ENCODE peak calls at places on chromosomes 13 and 19, in eight cellular contexts. P is putamen; F is mesenteric fat pad; V is epithelial cell of prostate; B is NCI-H1436; C is suprapubic skin; O is germinal center; N is activated CD4-positive, alpha-beta T cell treated with anti-CD3 and anti-CD28 coated beads, Interleukin-2, amount 50 U/mL, for 24 hours. Y is an unnamed sample.

GRCh38 chr19:50380137-50380536 is 3.9 kb downstream of the NR1H2 start:
- DNase-seq in P (no peak), F (no peak), V (no peak), B (no peak), C (no peak), O (no peak), N (no peak), Y (no peak)

GRCh38 chr19:33110201-33110910 is 21.6 kb upstream of the WDR88 start:
- DNase-seq in P (no peak), F (no peak), V (no peak), B (no peak), C (no peak), O (no peak), N (no peak), Y (no peak)

GRCh38 chr13:32267836-32268439 is 47.2 kb downstream of the ZAR1L start:
- DNase-seq in P (no peak), F (no peak), V (no peak), B (no peak), C (no peak), O (peak; percentile 60), N (peak; percentile 27), Y (peak; percentile 78)

GRCh38 chr13:79585033-79585432 is 104.1 kb downstream of the NDFIP2 start:
- DNase-seq in P (no peak), F (no peak), V (no peak), B (no peak), C (no peak), O (no peak), N (no peak), Y (no peak)

GRCh38 chr19:45166723-45167252 is 6.0 kb upstream of the NKPD1 start:
- DNase-seq in P (no peak), F (no peak), V (no peak), B (no peak), C (no peak), O (no peak), N (no peak), Y (no peak)

GRCh38 chr19:42255766-42256750 is 1.1 kb upstream of the ERF start:
- DNase-seq in P (peak; percentile 70), F (no peak), V (no peak), B (peak; percentile 14), C (no peak), O (no peak), N (no peak), Y (no peak)

GRCh38 chr19:2426661-2427322 is 594 bp downstream of the TIMM13 start:
- DNase-seq in P (no peak), F (no peak), V (no peak), B (no peak), C (no peak), O (peak; percentile 64), N (peak; percentile 25), Y (peak; percentile 83)

GRCh38 chr13:83372786-83373185 is 509.5 kb downstream of the SLITRK1 start:
- DNase-seq in P (no peak), F (no peak), V (no peak), B (no peak), C (no peak), O (no peak), N (no peak), Y (no peak)

GRCh38 chr13:69820180-69820579 is 287.4 kb upstream of the ATXN8OS start:
- DNase-seq in P (no peak), F (no peak), V (no peak), B (no peak), C (no peak), O (no peak), N (no peak), Y (no peak)

GRCh38 chr13:77828815-77829214 is 89.8 kb downstream of the EDNRB start:
- DNase-seq in P (no peak), F (no peak), V (no peak), B (no peak), C (no peak), O (no peak), N (no peak), Y (no peak)

GRCh38 chr19:5269279-5269678 is 71.3 kb downstream of the PTPRS start:
- DNase-seq in P (no peak), F (no peak), V (no peak), B (no peak), C (no peak), O (no peak), N (no peak), Y (no peak)

GRCh38 chr13:91620670-91621141 is 222.3 kb downstream of the GPC5 start:
- DNase-seq in P (no peak), F (no peak), V (no peak), B (no peak), C (no peak), O (no peak), N (no peak), Y (no peak)

GRCh38 chr19:54030895-54031586 is 32.7 kb downstream of the VSTM1 start:
- DNase-seq in P (no peak), F (no peak), V (no peak), B (no peak), C (no peak), O (no peak), N (no peak), Y (no peak)

GRCh38 chr13:36766295-36766694 is 52.7 kb upstream of the RFXAP start:
- DNase-seq in P (no peak), F (no peak), V (peak; percentile 40), B (no peak), C (no peak), O (no peak), N (no peak), Y (no peak)

GRCh38 chr13:21676611-21677021 is 5.7 kb downstream of the FGF9 start:
- DNase-seq in P (no peak), F (no peak), V (no peak), B (peak; percentile 30), C (no peak), O (no peak), N (no peak), Y (peak; percentile 58)

GRCh38 chr13:45333973-45334922 is 6.7 kb downstream of the TPT1 start:
- DNase-seq in P (no peak), F (no peak), V (no peak), B (no peak), C (no peak), O (no peak), N (no peak), Y (no peak)

GRCh38 chr19:1270854-1271527 is 1.9 kb downstream of the CIRBP start:
- DNase-seq in P (no peak), F (no peak), V (no peak), B (no peak), C (no peak), O (no peak), N (no peak), Y (no peak)

GRCh38 chr19:18763674-18764590 is 27.2 kb downstream of the COMP start:
- DNase-seq in P (no peak), F (no peak), V (peak; percentile 89), B (no peak), C (no peak), O (no peak), N (no peak), Y (no peak)

GRCh38 chr13:110012102-110012739 is 225.8 kb upstream of the IRS2 start:
- DNase-seq in P (no peak), F (no peak), V (peak; percentile 70), B (no peak), C (no peak), O (no peak), N (no peak), Y (no peak)

GRCh38 chr19:5959260-5960004 is 18.5 kb downstream of the RANBP3 start:
- DNase-seq in P (no peak), F (no peak), V (no peak), B (no peak), C (no peak), O (no peak), N (no peak), Y (no peak)

GRCh38 chr13:97372929-97373328 is 61.0 kb upstream of the RAP2A start:
- DNase-seq in P (no peak), F (no peak), V (no peak), B (no peak), C (no peak), O (no peak), N (no peak), Y (no peak)

GRCh38 chr13:87999141-87999765 is 328.1 kb downstream of the SLITRK5 start:
- DNase-seq in P (no peak), F (no peak), V (no peak), B (no peak), C (no peak), O (no peak), N (no peak), Y (no peak)

GRCh38 chr13:91498298-91498697 is 99.9 kb downstream of the GPC5 start:
- DNase-seq in P (no peak), F (no peak), V (no peak), B (no peak), C (no peak), O (no peak), N (no peak), Y (no peak)

GRCh38 chr19:38417544-38418506 is 8.2 kb downstream of the RASGRP4 start:
- DNase-seq in P (no peak), F (no peak), V (no peak), B (no peak), C (no peak), O (peak; percentile 75), N (peak; percentile 39), Y (no peak)

GRCh38 chr19:1027953-1028902 is 1.8 kb downstream of the CNN2 start:
- DNase-seq in P (no peak), F (no peak), V (no peak), B (peak; percentile 31), C (no peak), O (peak; percentile 64), N (no peak), Y (peak; percentile 79)

GRCh38 chr19:6947745-6948144 is 60.4 kb downstream of the ADGRE1 start:
- DNase-seq in P (no peak), F (no peak), V (no peak), B (no peak), C (no peak), O (no peak), N (peak; percentile 49), Y (no peak)

GRCh38 chr13:114339779-114340534 is 25.7 kb downstream of the CHAMP1 start:
- DNase-seq in P (no peak), F (no peak), V (no peak), B (peak; percentile 68), C (no peak), O (peak; percentile 36), N (no peak), Y (no peak)

GRCh38 chr19:44809856-44810554 is 1.1 kb downstream of the BCAM start:
- DNase-seq in P (no peak), F (no peak), V (no peak), B (no peak), C (no peak), O (no peak), N (no peak), Y (no peak)

GRCh38 chr13:98496966-98497365 is 79.9 kb downstream of the STK24 start:
- DNase-seq in P (no peak), F (no peak), V (no peak), B (no peak), C (no peak), O (no peak), N (no peak), Y (no peak)

GRCh38 chr13:106499905-106500304 is 35.6 kb downstream of the EFNB2 start:
- DNase-seq in P (no peak), F (no peak), V (no peak), B (no peak), C (no peak), O (peak; percentile 31), N (no peak), Y (no peak)

GRCh38 chr19:12859546-12859945 is 21.2 kb downstream of the MAST1 start:
- DNase-seq in P (no peak), F (no peak), V (no peak), B (no peak), C (no peak), O (no peak), N (no peak), Y (no peak)

GRCh38 chr13:99354371-99354951 is 47.3 kb upstream of the GPR183 start:
- DNase-seq in P (no peak), F (no peak), V (peak; percentile 45), B (no peak), C (no peak), O (peak; percentile 22), N (no peak), Y (no peak)

GRCh38 chr19:2775556-2776430 is 7.3 kb downstream of the SGTA start:
- DNase-seq in P (no peak), F (no peak), V (no peak), B (no peak), C (no peak), O (no peak), N (peak; percentile 51), Y (no peak)

Y was measured in HuH-7.